ENCODE peak calls at places on chromosomes 1 and 21, in seven cellular contexts. One of them, this sample, is unnamed.

GRCh38 chr1:35243681-35244080 is 24.8 kb upstream of the ZMYM4 start:
- DNase-seq in Peyer's patch: no peak
- DNase-seq in sigmoid colon: no peak
- DNase-seq in effector memory CD4-positive, alpha-beta T cell: no peak
- DNase-seq in pancreas: no peak
- DNase-seq in psoas muscle: no peak
- DNase-seq in SJSA1: no peak
- DNase-seq in this sample: no peak

GRCh38 chr1:26745191-26745590 is 42.6 kb upstream of the PIGV start:
- DNase-seq in SJSA1: no peak
- DNase-seq in effector memory CD4-positive, alpha-beta T cell: no peak
- DNase-seq in psoas muscle: no peak
- DNase-seq in Peyer's patch: no peak
- DNase-seq in sigmoid colon: no peak
- DNase-seq in pancreas: no peak
- DNase-seq in this sample: no peak

GRCh38 chr1:212630159-212630900 is 21.8 kb downstream of the ATF3 start:
- DNase-seq in psoas muscle: peak; percentile 60
- DNase-seq in pancreas: peak; percentile 46
- DNase-seq in sigmoid colon: peak; percentile 82
- DNase-seq in SJSA1: peak; percentile 58
- DNase-seq in Peyer's patch: peak; percentile 57
- DNase-seq in effector memory CD4-positive, alpha-beta T cell: peak; percentile 29
- DNase-seq in this sample: peak; percentile 51

GRCh38 chr1:7062346-7063061 is 277.2 kb downstream of the CAMTA1 start:
- DNase-seq in pancreas: no peak
- DNase-seq in effector memory CD4-positive, alpha-beta T cell: no peak
- DNase-seq in sigmoid colon: no peak
- DNase-seq in SJSA1: no peak
- DNase-seq in Peyer's patch: no peak
- DNase-seq in psoas muscle: no peak
- DNase-seq in this sample: no peak

GRCh38 chr21:39666026-39666425 is 53.3 kb downstream of the B3GALT5 start:
- DNase-seq in sigmoid colon: no peak
- DNase-seq in SJSA1: no peak
- DNase-seq in effector memory CD4-positive, alpha-beta T cell: no peak
- DNase-seq in Peyer's patch: no peak
- DNase-seq in psoas muscle: no peak
- DNase-seq in pancreas: no peak
- DNase-seq in this sample: no peak

GRCh38 chr1:51653127-51653526 is 36.2 kb downstream of the OSBPL9 start:
- DNase-seq in pancreas: no peak
- DNase-seq in SJSA1: no peak
- DNase-seq in sigmoid colon: no peak
- DNase-seq in Peyer's patch: no peak
- DNase-seq in psoas muscle: no peak
- DNase-seq in effector memory CD4-positive, alpha-beta T cell: no peak
- DNase-seq in this sample: no peak

GRCh38 chr1:2474104-2474787 is 1.8 kb upstream of the PLCH2 start:
- DNase-seq in sigmoid colon: no peak
- DNase-seq in psoas muscle: no peak
- DNase-seq in effector memory CD4-positive, alpha-beta T cell: no peak
- DNase-seq in pancreas: no peak
- DNase-seq in Peyer's patch: no peak
- DNase-seq in SJSA1: no peak
- DNase-seq in this sample: no peak

GRCh38 chr1:204623365-204623893 is 62.1 kb downstream of the LRRN2 start:
- DNase-seq in sigmoid colon: no peak
- DNase-seq in SJSA1: no peak
- DNase-seq in pancreas: no peak
- DNase-seq in psoas muscle: no peak
- DNase-seq in Peyer's patch: no peak
- DNase-seq in effector memory CD4-positive, alpha-beta T cell: no peak
- DNase-seq in this sample: peak; percentile 41

GRCh38 chr1:224114787-224115175 is 870 bp downstream of the FBXO28 start:
- DNase-seq in SJSA1: peak; percentile 9
- DNase-seq in pancreas: no peak
- DNase-seq in psoas muscle: no peak
- DNase-seq in sigmoid colon: no peak
- DNase-seq in effector memory CD4-positive, alpha-beta T cell: no peak
- DNase-seq in Peyer's patch: no peak
- DNase-seq in this sample: no peak

GRCh38 chr1:210294991-210295773 is 33.5 kb upstream of the HHAT start:
- DNase-seq in effector memory CD4-positive, alpha-beta T cell: no peak
- DNase-seq in Peyer's patch: no peak
- DNase-seq in psoas muscle: peak; percentile 41
- DNase-seq in sigmoid colon: peak; percentile 74
- DNase-seq in SJSA1: peak; percentile 48
- DNase-seq in pancreas: no peak
- DNase-seq in this sample: peak; percentile 56

GRCh38 chr1:33327587-33328325 is 6.9 kb upstream of the A3GALT2 start:
- DNase-seq in pancreas: peak; percentile 41
- DNase-seq in psoas muscle: peak; percentile 84
- DNase-seq in SJSA1: no peak
- DNase-seq in Peyer's patch: no peak
- DNase-seq in sigmoid colon: peak; percentile 87
- DNase-seq in effector memory CD4-positive, alpha-beta T cell: no peak
- DNase-seq in this sample: peak; percentile 41

GRCh38 chr21:36470294-36470693 is 9.6 kb downstream of the CLDN14 start:
- DNase-seq in SJSA1: no peak
- DNase-seq in psoas muscle: no peak
- DNase-seq in sigmoid colon: no peak
- DNase-seq in effector memory CD4-positive, alpha-beta T cell: no peak
- DNase-seq in pancreas: no peak
- DNase-seq in Peyer's patch: no peak
- DNase-seq in this sample: no peak

GRCh38 chr1:145892486-145893087 is 6.9 kb upstream of the ANKRD35 start:
- DNase-seq in Peyer's patch: no peak
- DNase-seq in pancreas: peak; percentile 27
- DNase-seq in SJSA1: peak; percentile 59
- DNase-seq in effector memory CD4-positive, alpha-beta T cell: no peak
- DNase-seq in sigmoid colon: no peak
- DNase-seq in psoas muscle: no peak
- DNase-seq in this sample: peak; percentile 67

GRCh38 chr1:226628624-226629155 is 80.1 kb downstream of the STUM start:
- DNase-seq in sigmoid colon: peak; percentile 70
- DNase-seq in SJSA1: no peak
- DNase-seq in pancreas: no peak
- DNase-seq in psoas muscle: no peak
- DNase-seq in Peyer's patch: no peak
- DNase-seq in effector memory CD4-positive, alpha-beta T cell: no peak
- DNase-seq in this sample: peak; percentile 8

GRCh38 chr1:153534933-153535663 is 693 bp downstream of the S100A6 start:
- DNase-seq in SJSA1: peak; percentile 65
- DNase-seq in psoas muscle: peak; percentile 72
- DNase-seq in Peyer's patch: peak; percentile 67
- DNase-seq in sigmoid colon: peak; percentile 90
- DNase-seq in pancreas: no peak
- DNase-seq in effector memory CD4-positive, alpha-beta T cell: no peak
- DNase-seq in this sample: peak; percentile 72

GRCh38 chr21:43866659-43867331 is 1.8 kb downstream of the AGPAT3 start:
- DNase-seq in effector memory CD4-positive, alpha-beta T cell: peak; percentile 59
- DNase-seq in psoas muscle: no peak
- DNase-seq in SJSA1: peak; percentile 46
- DNase-seq in sigmoid colon: no peak
- DNase-seq in Peyer's patch: peak; percentile 41
- DNase-seq in pancreas: peak; percentile 49
- DNase-seq in this sample: no peak

GRCh38 chr1:12591267-12591938 is 26.6 kb downstream of the DHRS3 start:
- DNase-seq in Peyer's patch: no peak
- DNase-seq in pancreas: no peak
- DNase-seq in psoas muscle: peak; percentile 86
- DNase-seq in SJSA1: no peak
- DNase-seq in sigmoid colon: peak; percentile 88
- DNase-seq in effector memory CD4-positive, alpha-beta T cell: no peak
- DNase-seq in this sample: peak; percentile 86

GRCh38 chr21:44718571-44718970 is 7.2 kb upstream of the TSPEAR start:
- DNase-seq in Peyer's patch: no peak
- DNase-seq in pancreas: no peak
- DNase-seq in sigmoid colon: no peak
- DNase-seq in psoas muscle: no peak
- DNase-seq in SJSA1: no peak
- DNase-seq in effector memory CD4-positive, alpha-beta T cell: no peak
- DNase-seq in this sample: no peak

GRCh38 chr1:177952249-177952648 is 17.6 kb downstream of the SEC16B start:
- DNase-seq in SJSA1: no peak
- DNase-seq in effector memory CD4-positive, alpha-beta T cell: no peak
- DNase-seq in Peyer's patch: no peak
- DNase-seq in pancreas: no peak
- DNase-seq in sigmoid colon: no peak
- DNase-seq in psoas muscle: no peak
- DNase-seq in this sample: no peak

DNA sequence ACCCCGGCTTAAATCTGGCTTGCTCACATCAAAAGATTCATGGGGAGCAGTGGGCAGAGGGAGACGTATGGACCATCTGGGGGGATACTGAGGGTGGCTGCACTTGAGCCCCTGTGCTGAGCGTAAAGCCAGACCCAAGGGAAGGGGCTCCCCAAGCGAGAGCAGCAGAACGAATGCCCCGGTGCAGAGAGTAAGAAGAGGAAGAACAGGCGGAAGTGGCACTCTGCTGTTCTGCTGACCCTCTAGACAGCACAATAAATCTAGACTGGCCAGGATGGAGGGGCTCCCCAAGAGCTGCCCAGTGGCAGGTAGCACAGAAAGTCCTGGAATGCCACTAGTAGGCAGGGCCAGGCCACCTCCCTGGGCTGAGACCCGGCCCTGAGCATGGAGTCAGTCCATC is 80.0 kb downstream of the CASZ1 start:
- DNase-seq in sigmoid colon: no peak
- DNase-seq in pancreas: no peak
- DNase-seq in Peyer's patch: no peak
- DNase-seq in SJSA1: no peak
- DNase-seq in psoas muscle: no peak
- DNase-seq in effector memory CD4-positive, alpha-beta T cell: no peak
- DNase-seq in this sample: no peak
- H3K36me3 ChIP-seq in sigmoid colon: no peaks in the 10 kb centered on the region
- H3K36me3 ChIP-seq in pancreas: no peaks in the 10 kb centered on the region
- H3K36me3 ChIP-seq in Peyer's patch: no peaks in the 10 kb centered on the region
- H3K36me3 ChIP-seq in SJSA1: no peaks in the 10 kb centered on the region
- H3K36me3 ChIP-seq in psoas muscle: no peaks in the 10 kb centered on the region
- H3K36me3 ChIP-seq in effector memory CD4-positive, alpha-beta T cell: no peaks in the 10 kb centered on the region
- H3K36me3 ChIP-seq in this sample: no peaks in the 10 kb centered on the region

GRCh38 chr1:168259567-168259966 is 21.1 kb upstream of the TBX19 start:
- DNase-seq in effector memory CD4-positive, alpha-beta T cell: no peak
- DNase-seq in sigmoid colon: no peak
- DNase-seq in pancreas: no peak
- DNase-seq in SJSA1: no peak
- DNase-seq in Peyer's patch: no peak
- DNase-seq in psoas muscle: no peak
- DNase-seq in this sample: no peak

GRCh38 chr1:168252204-168252733 is 26.5 kb downstream of the SFT2D2 start:
- DNase-seq in Peyer's patch: no peak
- DNase-seq in SJSA1: no peak
- DNase-seq in sigmoid colon: no peak
- DNase-seq in pancreas: no peak
- DNase-seq in effector memory CD4-positive, alpha-beta T cell: no peak
- DNase-seq in psoas muscle: no peak
- DNase-seq in this sample: no peak

GRCh38 chr1:168257397-168257796 is 23.3 kb upstream of the TBX19 start:
- DNase-seq in effector memory CD4-positive, alpha-beta T cell: no peak
- DNase-seq in pancreas: no peak
- DNase-seq in Peyer's patch: no peak
- DNase-seq in sigmoid colon: no peak
- DNase-seq in SJSA1: no peak
- DNase-seq in psoas muscle: no peak
- DNase-seq in this sample: no peak

GRCh38 chr1:168260393-168260792 is 20.3 kb upstream of the TBX19 start:
- DNase-seq in SJSA1: no peak
- DNase-seq in pancreas: no peak
- DNase-seq in sigmoid colon: no peak
- DNase-seq in psoas muscle: no peak
- DNase-seq in effector memory CD4-positive, alpha-beta T cell: no peak
- DNase-seq in Peyer's patch: no peak
- DNase-seq in this sample: no peak

DNA sequence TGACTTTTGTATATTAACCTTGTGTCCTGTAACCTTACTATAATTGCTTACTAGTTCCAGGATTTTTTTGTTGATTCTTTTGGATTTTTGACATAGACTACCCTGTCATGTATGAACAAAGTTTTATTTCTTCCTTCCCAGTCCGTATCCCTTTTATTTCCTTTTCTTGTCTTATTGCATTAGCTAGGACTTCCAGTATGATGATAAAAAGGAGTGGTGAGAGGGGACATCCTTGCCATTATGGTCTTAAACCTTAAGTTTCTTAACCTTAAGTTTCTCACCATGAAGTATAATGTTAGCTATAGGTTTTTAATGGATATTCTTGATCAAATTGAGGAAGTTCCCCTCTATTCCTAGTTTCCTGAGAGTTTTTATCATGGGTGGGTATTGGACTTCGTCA is 24.5 kb upstream of the TBX19 start:
- DNase-seq in Peyer's patch: no peak
- DNase-seq in psoas muscle: no peak
- DNase-seq in sigmoid colon: no peak
- DNase-seq in pancreas: no peak
- DNase-seq in effector memory CD4-positive, alpha-beta T cell: no peak
- DNase-seq in SJSA1: no peak
- DNase-seq in this sample: no peak
- H3K36me3 ChIP-seq in Peyer's patch: peaks cover 12% of the 10 kb centered on the region
- H3K36me3 ChIP-seq in psoas muscle: no peaks in the 10 kb centered on the region
- H3K36me3 ChIP-seq in sigmoid colon: no peaks in the 10 kb centered on the region
- H3K36me3 ChIP-seq in pancreas: no peaks in the 10 kb centered on the region
- H3K36me3 ChIP-seq in effector memory CD4-positive, alpha-beta T cell: peaks cover 4% of the 10 kb centered on the region
- H3K36me3 ChIP-seq in SJSA1: peaks cover 7% of the 10 kb centered on the region
- H3K36me3 ChIP-seq in this sample: no peaks in the 10 kb centered on the region

GRCh38 chr1:15353839-15354579 is 55.7 kb upstream of the EFHD2 start:
- DNase-seq in psoas muscle: no peak
- DNase-seq in SJSA1: no peak
- DNase-seq in pancreas: no peak
- DNase-seq in Peyer's patch: no peak
- DNase-seq in sigmoid colon: no peak
- DNase-seq in effector memory CD4-positive, alpha-beta T cell: no peak
- DNase-seq in this sample: no peak
- H3K36me3 ChIP-seq in psoas muscle: no peaks in the 10 kb centered on the region
- H3K36me3 ChIP-seq in SJSA1: no peaks in the 10 kb centered on the region
- H3K36me3 ChIP-seq in pancreas: no peaks in the 10 kb centered on the region
- H3K36me3 ChIP-seq in Peyer's patch: no peaks in the 10 kb centered on the region
- H3K36me3 ChIP-seq in sigmoid colon: no peaks in the 10 kb centered on the region
- H3K36me3 ChIP-seq in effector memory CD4-positive, alpha-beta T cell: no peaks in the 10 kb centered on the region
- H3K36me3 ChIP-seq in this sample: no peaks in the 10 kb centered on the region

GRCh38 chr1:85259118-85259865 is at the start of gene C1orf52:
- DNase-seq in SJSA1: peak; percentile 90
- DNase-seq in psoas muscle: peak; percentile 96
- DNase-seq in pancreas: peak; percentile 93
- DNase-seq in Peyer's patch: peak; percentile 97
- DNase-seq in sigmoid colon: peak; percentile 97
- DNase-seq in effector memory CD4-positive, alpha-beta T cell: peak; percentile 95
- DNase-seq in this sample: peak; percentile 97

GRCh38 chr1:85258536-85259117 is 835 bp downstream of the C1orf52 start:
- DNase-seq in Peyer's patch: no peak
- DNase-seq in psoas muscle: no peak
- DNase-seq in sigmoid colon: no peak
- DNase-seq in effector memory CD4-positive, alpha-beta T cell: no peak
- DNase-seq in pancreas: no peak
- DNase-seq in SJSA1: no peak
- DNase-seq in this sample: no peak

GRCh38 chr1:85262985-85263384 is 3.5 kb upstream of the C1orf52 start:
- DNase-seq in psoas muscle: no peak
- DNase-seq in pancreas: peak; percentile 23
- DNase-seq in Peyer's patch: no peak
- DNase-seq in SJSA1: no peak
- DNase-seq in sigmoid colon: no peak
- DNase-seq in effector memory CD4-positive, alpha-beta T cell: no peak
- DNase-seq in this sample: no peak

GRCh38 chr1:85264150-85264549 is 4.7 kb upstream of the C1orf52 start:
- DNase-seq in Peyer's patch: no peak
- DNase-seq in pancreas: no peak
- DNase-seq in sigmoid colon: no peak
- DNase-seq in SJSA1: no peak
- DNase-seq in effector memory CD4-positive, alpha-beta T cell: no peak
- DNase-seq in psoas muscle: no peak
- DNase-seq in this sample: no peak

GRCh38 chr1:85259866-85260345 is 444 bp upstream of the C1orf52 start:
- DNase-seq in effector memory CD4-positive, alpha-beta T cell: no peak
- DNase-seq in psoas muscle: no peak
- DNase-seq in sigmoid colon: peak; percentile 73
- DNase-seq in SJSA1: no peak
- DNase-seq in pancreas: peak; percentile 19
- DNase-seq in Peyer's patch: no peak
- DNase-seq in this sample: peak; percentile 63
- H3K36me3 ChIP-seq in effector memory CD4-positive, alpha-beta T cell: peaks cover 19% of the 10 kb centered on the region
- H3K36me3 ChIP-seq in psoas muscle: peaks cover 2% of the 10 kb centered on the region
- H3K36me3 ChIP-seq in sigmoid colon: peaks cover 35% of the 10 kb centered on the region
- H3K36me3 ChIP-seq in SJSA1: peaks cover 40% of the 10 kb centered on the region
- H3K36me3 ChIP-seq in pancreas: no peaks in the 10 kb centered on the region
- H3K36me3 ChIP-seq in Peyer's patch: peaks cover 26% of the 10 kb centered on the region
- H3K36me3 ChIP-seq in this sample: no peaks in the 10 kb centered on the region